ENCODE peak calls at places on chromosomes 12 and 14, in ten cellular contexts. L is GM06990, Y is dorsolateral prefrontal cortex, S is ascending aorta, F is GM23338, H is cardiac fibroblast, W is lower leg skin, V is astrocyte of the spinal cord, N is body of pancreas, Q is cardiac muscle cell. I is an unnamed sample.

GRCh38 chr12:132206093-132206434 is 61.8 kb downstream of the NOC4L start:
- DNase-seq in W (no peak), L (no peak), H (no peak), Q (no peak), F (no peak), N (no peak), V (no peak), Y (no peak), S (no peak), I (no peak)

GRCh38 chr14:104889374-104889755 is 24.3 kb downstream of the CEP170B start:
- DNase-seq in L (peak; percentile 3), N (no peak), Y (no peak), V (no peak), W (no peak), F (no peak), S (no peak), H (no peak), Q (no peak), I (no peak)

GRCh38 chr14:82655770-82656169 is 1122.1 kb upstream of the SEL1L start:
- DNase-seq in F (no peak), H (no peak), W (no peak), Q (no peak), L (no peak), S (no peak), N (no peak), V (no peak), Y (no peak), I (no peak)

GRCh38 chr12:53624453-53624852 is 1.7 kb downstream of the ATF7 start:
- DNase-seq in V (peak; percentile 23), S (no peak), L (no peak), Y (no peak), F (no peak), W (no peak), N (no peak), H (peak; percentile 54), Q (peak; percentile 56), I (peak; percentile 53)

GRCh38 chr14:73731111-73731510 is 16.9 kb upstream of the PNMA1 start:
- DNase-seq in N (no peak), S (no peak), Y (no peak), L (no peak), V (no peak), Q (no peak), W (no peak), H (no peak), F (no peak), I (no peak)

GRCh38 chr12:132535046-132535445 is 45.1 kb downstream of the FBRSL1 start:
- DNase-seq in Y (no peak), F (no peak), N (no peak), L (no peak), Q (no peak), W (no peak), V (no peak), S (no peak), H (no peak), I (no peak)

GRCh38 chr12:98901189-98901588 is 256.1 kb downstream of the APAF1 start:
- DNase-seq in L (no peak), Y (no peak), H (no peak), Q (no peak), N (no peak), S (no peak), V (peak; percentile 15), W (no peak), F (no peak), I (peak; percentile 8)

GRCh38 chr14:51394804-51395203 is 154.8 kb downstream of the TMX1 start:
- DNase-seq in N (no peak), L (no peak), F (no peak), V (no peak), Y (no peak), S (no peak), H (peak; percentile 38), W (no peak), Q (no peak), I (no peak)

GRCh38 chr14:83173687-83174086 is 1640.0 kb upstream of the SEL1L start:
- DNase-seq in L (no peak), W (no peak), Y (no peak), Q (no peak), V (no peak), S (no peak), F (no peak), N (no peak), H (no peak), I (no peak)

GRCh38 chr12:116666305-116666673 is 71.6 kb downstream of the SPRING1 start:
- DNase-seq in N (no peak), Q (no peak), V (no peak), L (no peak), F (peak; percentile 35), W (no peak), H (no peak), Y (no peak), S (no peak), I (no peak)

GRCh38 chr12:97681612-97682504 is 219.3 kb downstream of the RMST start:
- DNase-seq in H (no peak), S (no peak), V (no peak), Q (no peak), W (no peak), N (no peak), F (no peak), L (peak; percentile 66), Y (no peak), I (no peak)

GRCh38 chr12:77324763-77325468 is 259.5 kb upstream of the E2F7 start:
- DNase-seq in W (peak; percentile 28), Q (peak; percentile 76), V (peak; percentile 74), N (peak; percentile 60), S (no peak), F (peak; percentile 94), H (peak; percentile 67), Y (peak; percentile 77), L (peak; percentile 60), I (peak; percentile 91)

GRCh38 chr14:20609215-20610001 is 18.2 kb upstream of the RNASE12 start:
- DNase-seq in W (peak; percentile 83), L (peak; percentile 80), S (no peak), H (peak; percentile 95), Q (peak; percentile 93), Y (peak; percentile 62), V (peak; percentile 91), N (peak; percentile 78), F (peak; percentile 92), I (peak; percentile 92)

GRCh38 chr12:4118017-4118510 is 155.5 kb upstream of the CCND2 start:
- DNase-seq in S (no peak), N (no peak), L (peak; percentile 65), W (no peak), Y (no peak), F (no peak), V (peak; percentile 34), H (peak; percentile 42), Q (peak; percentile 65), I (peak; percentile 37)

GRCh38 chr14:25833341-25834121 is 764.3 kb downstream of the NOVA1 start:
- DNase-seq in W (no peak), S (no peak), V (peak; percentile 29), H (peak; percentile 54), N (peak; percentile 12), F (peak; percentile 74), Y (peak; percentile 36), Q (peak; percentile 16), L (no peak), I (peak; percentile 56)

GRCh38 chr12:27191531-27191930 is 52.6 kb upstream of the STK38L start:
- DNase-seq in S (no peak), Y (no peak), W (no peak), L (no peak), F (no peak), V (no peak), Q (no peak), N (no peak), H (no peak), I (no peak)

GRCh38 chr12:29164477-29165163 is 15.5 kb downstream of the FAR2 start:
- DNase-seq in L (peak; percentile 22), Y (no peak), S (no peak), H (peak; percentile 82), F (no peak), V (peak; percentile 77), W (no peak), Q (peak; percentile 76), N (no peak), I (peak; percentile 86)

GRCh38 chr12:97148941-97149559 is 242.0 kb downstream of the NEDD1 start:
- DNase-seq in H (peak; percentile 34), V (no peak), W (no peak), F (peak; percentile 89), N (peak; percentile 78), S (no peak), L (peak; percentile 50), Y (no peak), Q (peak; percentile 61), I (peak; percentile 48)

GRCh38 chr14:64673748-64674147 is 30.5 kb upstream of the PLEKHG3 start:
- DNase-seq in F (no peak), W (peak; percentile 53), S (no peak), H (no peak), V (no peak), N (no peak), L (peak; percentile 47), Y (no peak), Q (no peak), I (no peak)

GRCh38 chr12:113874999-113875561 is 91.0 kb downstream of the RBM19 start:
- DNase-seq in Q (peak; percentile 81), Y (no peak), W (no peak), S (no peak), L (no peak), F (no peak), V (peak; percentile 77), N (no peak), H (peak; percentile 77), I (peak; percentile 5)
- H3K4me3 ChIP-seq in Q (no peak overlapping the region), Y (no peak overlapping the region), W (no peak overlapping the region), S (no peak overlapping the region), L (no peak overlapping the region), F (no peak overlapping the region), V (no peak overlapping the region), N (no peak overlapping the region), H (no peak overlapping the region), I (no peak overlapping the region)

DNA sequence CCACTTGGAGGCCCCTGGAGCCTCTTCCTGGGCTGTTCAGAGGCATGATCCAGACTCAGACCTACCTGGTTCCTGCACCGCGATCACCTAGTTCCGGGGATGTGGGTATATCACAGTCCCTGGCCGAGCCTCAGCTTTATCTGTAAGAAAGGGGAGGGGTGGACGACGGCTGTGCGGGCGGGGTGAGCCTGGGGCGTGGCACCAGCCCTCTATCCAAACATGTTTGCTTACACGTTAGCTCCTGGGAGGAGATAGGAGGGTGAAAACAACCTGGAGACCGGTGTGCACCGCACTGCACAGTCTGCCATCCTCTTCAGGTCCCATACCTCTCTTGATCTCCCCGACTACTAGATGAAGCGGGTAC is 1.2 kb downstream of the ANKRD9 start:
- DNase-seq in N (peak; percentile 60), H (no peak), W (peak; percentile 65), F (no peak), L (no peak), S (no peak), V (no peak), Y (no peak), Q (no peak), I (no peak)
- H3K4me3 ChIP-seq in N (no peak overlapping the region), H (peak overlapping the region; percentile 56), W (no peak overlapping the region), F (peak overlapping the region; percentile 80), L (no peak overlapping the region), S (peak overlapping the region; percentile 59), V (peak overlapping the region; percentile 55), Y (peak overlapping the region; percentile 68), Q (peak overlapping the region; percentile 32), I (no peak overlapping the region)

GRCh38 chr12:48185181-48185919 is 1.9 kb downstream of the CCDC184 start:
- DNase-seq in Y (peak; percentile 59), W (no peak), S (no peak), N (no peak), F (peak; percentile 86), L (no peak), V (no peak), Q (peak; percentile 27), H (no peak), I (peak; percentile 54)
- H3K4me3 ChIP-seq in Y (peak overlapping the region; percentile 93), W (no peak overlapping the region), S (no peak overlapping the region), N (no peak overlapping the region), F (peak overlapping the region; percentile 81), L (no peak overlapping the region), V (no peak overlapping the region), Q (no peak overlapping the region), H (no peak overlapping the region), I (peak overlapping the region; percentile 85)

GRCh38 chr14:99190696-99191662 is 81.0 kb downstream of the BCL11B start:
- DNase-seq in L (no peak), N (no peak), Y (no peak), V (no peak), Q (no peak), S (no peak), W (no peak), H (no peak), F (peak; percentile 35), I (no peak)
- H3K4me3 ChIP-seq in L (no peak overlapping the region), N (no peak overlapping the region), Y (peak overlapping the region; percentile 53), V (no peak overlapping the region), Q (no peak overlapping the region), S (peak overlapping the region; percentile 43), W (no peak overlapping the region), H (no peak overlapping the region), F (no peak overlapping the region), I (no peak overlapping the region)